ENCODE peak calls at places on chromosomes 16 and 17, in eight cellular contexts. K, G, Q, W, P, I, A and J are unnamed samples.

GRCh38 chr17:62968445-62968923 is 2.4 kb downstream of the TANC2 start:
- DNase-seq in K (no peak), G (peak), Q (peak), W (peak), P (peak), I (peak), A (peak), J (peak)

GRCh38 chr17:65518256-65518655 is 43.2 kb downstream of the AXIN2 start:
- DNase-seq in K (no peak), G (no peak), Q (no peak), W (no peak), P (no peak), I (no peak), A (no peak), J (no peak)

GRCh38 chr17:21288581-21289017 is 4.1 kb downstream of the MAP2K3 start:
- DNase-seq in K (no peak), G (peak), Q (no peak), W (no peak), P (no peak), I (no peak), A (no peak), J (no peak)

GRCh38 chr16:11052080-11052808 is 107.9 kb downstream of the CLEC16A start:
- DNase-seq in K (no peak), G (no peak), Q (no peak), W (peak), P (peak), I (no peak), A (no peak), J (no peak)

GRCh38 chr17:38912221-38912813 is 13.1 kb upstream of the LASP1NB start:
- DNase-seq in K (peak), G (no peak), Q (no peak), W (no peak), P (no peak), I (no peak), A (no peak), J (no peak)

GRCh38 chr17:69669441-69670178 is 255.1 kb downstream of the MAP2K6 start:
- DNase-seq in K (no peak), G (peak), Q (no peak), W (no peak), P (no peak), I (no peak), A (no peak), J (no peak)

GRCh38 chr17:41625602-41626001 is 1.2 kb upstream of the KRT17 start:
- DNase-seq in K (no peak), G (peak), Q (no peak), W (no peak), P (peak), I (no peak), A (no peak), J (no peak)

GRCh38 chr16:84704253-84704652 is 4.5 kb downstream of the USP10 start:
- DNase-seq in K (no peak), G (no peak), Q (no peak), W (peak), P (no peak), I (no peak), A (no peak), J (no peak)

GRCh38 chr16:17829826-17830225 is 359.1 kb upstream of the XYLT1 start:
- DNase-seq in K (no peak), G (no peak), Q (no peak), W (no peak), P (no peak), I (no peak), A (no peak), J (no peak)

GRCh38 chr16:84141143-84141670 is 3.8 kb downstream of the HSDL1 start:
- DNase-seq in K (no peak), G (no peak), Q (no peak), W (no peak), P (no peak), I (no peak), A (no peak), J (no peak)

GRCh38 chr17:65730711-65731169 is 169.3 kb upstream of the AXIN2 start:
- DNase-seq in K (no peak), G (no peak), Q (no peak), W (no peak), P (no peak), I (peak), A (no peak), J (no peak)

GRCh38 chr17:66715745-66716156 is 119.2 kb upstream of the CACNG5 start:
- DNase-seq in K (no peak), G (peak), Q (peak), W (peak), P (no peak), I (peak), A (no peak), J (peak)

GRCh38 chr16:85387171-85387507 is 226.0 kb upstream of the GSE1 start:
- DNase-seq in K (no peak), G (no peak), Q (no peak), W (no peak), P (no peak), I (no peak), A (no peak), J (no peak)

GRCh38 chr17:14508156-14508555 is 207.3 kb downstream of the HS3ST3B1 start:
- DNase-seq in K (no peak), G (no peak), Q (no peak), W (no peak), P (no peak), I (no peak), A (no peak), J (no peak)

GRCh38 chr17:80116276-80116922 is 15.0 kb downstream of the GAA start:
- DNase-seq in K (no peak), G (no peak), Q (no peak), W (no peak), P (peak), I (no peak), A (no peak), J (no peak)

GRCh38 chr17:6523330-6523729 is 33.0 kb downstream of the PITPNM3 start:
- DNase-seq in K (no peak), G (peak), Q (peak), W (no peak), P (peak), I (no peak), A (no peak), J (peak)

GRCh38 chr17:4559139-4559791 is 1.1 kb downstream of the GGT6 start:
- DNase-seq in K (no peak), G (no peak), Q (no peak), W (peak), P (no peak), I (no peak), A (no peak), J (no peak)

GRCh38 chr17:64096037-64096436 is 33.9 kb downstream of the ERN1 start:
- DNase-seq in K (no peak), G (no peak), Q (no peak), W (no peak), P (no peak), I (no peak), A (no peak), J (no peak)

GRCh38 chr16:87392823-87393679 is 915 bp downstream of the MAP1LC3B start:
- DNase-seq in K (no peak), G (peak), Q (no peak), W (peak), P (no peak), I (no peak), A (no peak), J (no peak)

DNA sequence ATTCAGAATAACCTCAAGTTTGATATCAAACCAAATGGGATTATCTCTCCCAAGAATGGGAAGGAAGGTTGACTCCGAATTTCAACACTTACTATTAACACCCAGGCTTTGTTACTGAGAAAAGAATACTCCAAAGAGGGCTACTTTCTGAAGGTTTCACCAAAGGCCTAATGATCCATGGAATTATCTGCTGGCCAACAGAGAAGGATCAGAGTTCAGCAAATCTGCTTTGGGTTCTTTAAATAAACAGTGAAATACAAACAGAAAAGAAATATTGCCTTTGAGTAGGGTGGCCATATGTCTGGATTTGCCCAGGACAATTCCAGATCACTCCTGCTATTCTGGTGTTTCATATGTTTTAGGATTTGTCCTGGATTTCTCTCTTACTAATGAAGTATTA is 564.5 kb upstream of the PSMD7 start:
- DNase-seq in K (no peak), G (no peak), Q (no peak), W (no peak), P (no peak), I (no peak), A (no peak), J (no peak)
- H3K4me3 ChIP-seq in K (no peak), G (no peak), Q (no peak), W (no peak), P (no peak), I (no peak), A (no peak), J (no peak)

GRCh38 chr16:54015147-54015546 is 271.4 kb downstream of the IRX3 start:
- DNase-seq in K (no peak), G (no peak), Q (peak), W (no peak), P (no peak), I (no peak), A (no peak), J (no peak)
- H3K4me3 ChIP-seq in K (no peak), G (no peak), Q (no peak), W (no peak), P (no peak), I (no peak), A (no peak), J (no peak)

DNA sequence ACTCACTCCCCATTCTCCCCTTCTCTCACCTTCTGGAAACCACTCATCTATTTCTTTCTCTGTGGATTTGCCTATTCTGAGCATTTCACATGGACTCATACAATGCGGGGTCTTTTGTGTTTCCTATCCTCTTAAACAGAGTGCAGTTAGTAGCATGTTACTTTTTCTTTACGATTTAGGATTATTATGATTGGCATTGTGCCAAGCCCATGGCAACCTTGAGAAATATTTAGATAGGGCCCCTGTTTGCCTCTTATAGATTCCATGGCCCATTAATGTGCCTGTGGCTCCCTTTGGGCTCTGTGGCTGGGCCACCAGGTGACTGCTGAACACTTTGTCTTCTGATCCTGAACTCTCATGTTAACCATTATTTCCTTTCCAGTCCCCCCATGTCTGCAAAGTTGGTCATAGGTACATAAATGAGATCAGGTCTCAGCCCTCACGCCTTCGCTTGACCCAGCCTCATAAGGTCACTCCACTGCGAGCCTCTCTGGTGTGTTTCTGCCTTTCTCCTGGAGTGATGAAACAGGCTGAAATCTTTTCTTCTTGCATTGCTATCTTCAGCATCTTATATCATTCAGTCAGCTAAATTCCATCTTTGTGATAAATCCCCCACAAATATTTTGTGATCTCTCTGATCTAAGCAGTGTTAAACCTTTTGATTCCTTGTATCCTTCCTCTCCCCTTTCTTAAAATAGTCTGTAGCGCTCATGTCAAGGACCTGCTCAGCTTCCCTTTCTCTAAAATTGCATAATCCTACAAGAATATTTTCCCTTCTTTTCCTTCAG is 44.0 kb downstream of the MYH3 start:
- DNase-seq in K (no peak), G (no peak), Q (no peak), W (no peak), P (no peak), I (peak), A (no peak), J (no peak)
- H3K4me3 ChIP-seq in K (no peak), G (no peak), Q (no peak), W (no peak), P (no peak), I (no peak), A (no peak), J (no peak)

GRCh38 chr16:67280090-67281015 is 1.0 kb downstream of the PLEKHG4 start:
- DNase-seq in K (no peak), G (no peak), Q (no peak), W (no peak), P (no peak), I (no peak), A (no peak), J (no peak)

GRCh38 chr16:67277294-67277998 is 1.9 kb upstream of the PLEKHG4 start:
- DNase-seq in K (no peak), G (peak), Q (peak), W (no peak), P (peak), I (peak), A (peak), J (peak)

GRCh38 chr16:67278773-67279295 is 498 bp upstream of the PLEKHG4 start:
- DNase-seq in K (no peak), G (no peak), Q (no peak), W (peak), P (no peak), I (no peak), A (no peak), J (no peak)

GRCh38 chr16:67279296-67280089 is at the start of gene PLEKHG4:
- DNase-seq in K (no peak), G (peak), Q (no peak), W (peak), P (peak), I (no peak), A (no peak), J (no peak)

GRCh38 chr16:67277999-67278772 is 1.1 kb upstream of the PLEKHG4 start:
- DNase-seq in K (no peak), G (peak), Q (no peak), W (peak), P (peak), I (peak), A (no peak), J (no peak)
- H3K4me3 ChIP-seq in K (peak), G (peak), Q (peak), W (no peak), P (peak), I (peak), A (peak), J (peak)

GRCh38 chr17:17036520-17036998 is 5.7 kb upstream of the MPRIP start:
- DNase-seq in K (no peak), G (no peak), Q (no peak), W (no peak), P (peak), I (no peak), A (no peak), J (no peak)
- H3K4me3 ChIP-seq in K (no peak), G (no peak), Q (no peak), W (no peak), P (no peak), I (no peak), A (no peak), J (no peak)